ENCODE peak calls at places on chromosome 20, in six cellular contexts. Y is BJ, T is astrocyte, H is endodermal cell, D is ovary, G is heart left ventricle. L is an unnamed sample.

GRCh38 chr20:31684153-31685003 is 38.3 kb downstream of the BCL2L1 start:
- DNase-seq in Y (no peak), T (no peak), H (no peak), D (no peak), G (no peak), L (no peak)

GRCh38 chr20:31870703-31871601 is 518 bp downstream of the TTLL9 start:
- DNase-seq in Y (no peak), T (no peak), H (peak), D (peak), G (no peak), L (no peak)

GRCh38 chr20:61520761-61521460 is 268.9 kb downstream of the CDH4 start:
- DNase-seq in Y (peak), T (peak), H (no peak), D (no peak), G (no peak), L (peak)

GRCh38 chr20:49717693-49718092 is 4.0 kb upstream of the B4GALT5 start:
- DNase-seq in Y (no peak), T (no peak), H (no peak), D (no peak), G (no peak), L (no peak)

GRCh38 chr20:33803921-33804337 is 7.2 kb upstream of the CHMP4B start:
- DNase-seq in Y (peak), T (peak), H (no peak), D (no peak), G (no peak), L (peak)

GRCh38 chr20:1451092-1451491 is 15.6 kb downstream of the NSFL1C start:
- DNase-seq in Y (no peak), T (no peak), H (peak), D (no peak), G (no peak), L (no peak)

GRCh38 chr20:49318430-49319203 is 40.8 kb upstream of the ZNFX1 start:
- DNase-seq in Y (no peak), T (no peak), H (peak), D (no peak), G (no peak), L (no peak)

GRCh38 chr20:48787861-48788375 is 39.9 kb downstream of the PREX1 start:
- DNase-seq in Y (peak), T (peak), H (no peak), D (no peak), G (no peak), L (no peak)

GRCh38 chr20:25344634-25345033 is 46.0 kb downstream of the ABHD12 start:
- DNase-seq in Y (no peak), T (no peak), H (no peak), D (no peak), G (no peak), L (no peak)

GRCh38 chr20:53869466-53870258 is 200.7 kb downstream of the BCAS1 start:
- DNase-seq in Y (no peak), T (peak), H (peak), D (peak), G (no peak), L (peak)

GRCh38 chr20:62060631-62061541 is 4.8 kb downstream of the TAF4 start:
- DNase-seq in Y (no peak), T (no peak), H (no peak), D (no peak), G (no peak), L (no peak)

GRCh38 chr20:56506103-56506502 is 18.4 kb upstream of the FAM209A start:
- DNase-seq in Y (no peak), T (no peak), H (no peak), D (no peak), G (no peak), L (no peak)

GRCh38 chr20:33444797-33445560 is 1.4 kb upstream of the SNTA1 start:
- DNase-seq in Y (no peak), T (no peak), H (peak), D (no peak), G (no peak), L (no peak)

GRCh38 chr20:33401042-33401921 is at the start of gene CDK5RAP1:
- DNase-seq in Y (peak), T (peak), H (peak), D (peak), G (peak), L (peak)

GRCh38 chr20:21206571-21206970 is 80.7 kb downstream of the KIZ start:
- DNase-seq in Y (no peak), T (no peak), H (no peak), D (no peak), G (no peak), L (no peak)

GRCh38 chr20:33018169-33018931 is 10.8 kb downstream of the BPIFB2 start:
- DNase-seq in Y (no peak), T (no peak), H (no peak), D (no peak), G (no peak), L (no peak)

GRCh38 chr20:20463933-20464374 is 96.0 kb downstream of the INSM1 start:
- DNase-seq in Y (no peak), T (peak), H (peak), D (no peak), G (no peak), L (no peak)

GRCh38 chr20:25484911-25485511 is 77.5 kb downstream of the GINS1 start:
- DNase-seq in Y (no peak), T (peak), H (no peak), D (no peak), G (peak), L (no peak)

GRCh38 chr20:32761831-32762753 is at the start of gene DNMT3B:
- DNase-seq in Y (no peak), T (peak), H (peak), D (peak), G (peak), L (no peak)

GRCh38 chr20:7843613-7844012 is 96.6 kb downstream of the HAO1 start:
- DNase-seq in Y (no peak), T (peak), H (no peak), D (no peak), G (no peak), L (peak)

GRCh38 chr20:49893242-49894072 is 21.9 kb downstream of the SPATA2 start:
- DNase-seq in Y (no peak), T (no peak), H (no peak), D (no peak), G (peak), L (no peak)

GRCh38 chr20:1334761-1335160 is 5.8 kb upstream of the SDCBP2 start:
- DNase-seq in Y (no peak), T (no peak), H (peak), D (peak), G (no peak), L (no peak)

GRCh38 chr20:10492065-10492464 is 57.0 kb downstream of the SLX4IP start:
- DNase-seq in Y (no peak), T (peak), H (no peak), D (no peak), G (no peak), L (no peak)

GRCh38 chr20:50933589-50933988 is 2.4 kb upstream of the ADNP start:
- DNase-seq in Y (no peak), T (no peak), H (no peak), D (no peak), G (no peak), L (no peak)

GRCh38 chr20:10219993-10220750 is 1.5 kb downstream of the SNAP25 start:
- DNase-seq in Y (no peak), T (no peak), H (no peak), D (no peak), G (no peak), L (no peak)

GRCh38 chr20:31596831-31597482 is 8.1 kb upstream of the ID1 start:
- DNase-seq in Y (no peak), T (no peak), H (peak), D (no peak), G (no peak), L (no peak)

GRCh38 chr20:52049001-52049731 is 142.4 kb downstream of the ZFP64 start:
- DNase-seq in Y (no peak), T (peak), H (peak), D (no peak), G (no peak), L (no peak)

GRCh38 chr20:48818481-48818987 is 9.3 kb downstream of the PREX1 start:
- DNase-seq in Y (no peak), T (no peak), H (no peak), D (no peak), G (no peak), L (no peak)

GRCh38 chr20:32528291-32528891 is 56.7 kb downstream of the NOL4L start:
- DNase-seq in Y (no peak), T (no peak), H (peak), D (no peak), G (no peak), L (no peak)

GRCh38 chr20:49477200-49477599 is 5.3 kb downstream of the KCNB1 start:
- DNase-seq in Y (no peak), T (no peak), H (peak), D (no peak), G (no peak), L (no peak)

GRCh38 chr20:24962182-24962492 is 13.1 kb downstream of the CST7 start:
- DNase-seq in Y (no peak), T (no peak), H (peak), D (no peak), G (no peak), L (no peak)

GRCh38 chr20:2558581-2559301 is 22.4 kb downstream of the TMC2 start:
- DNase-seq in Y (no peak), T (no peak), H (peak), D (no peak), G (no peak), L (no peak)

GRCh38 chr20:51700809-51701285 is 67.3 kb downstream of the ATP9A start:
- DNase-seq in Y (no peak), T (no peak), H (peak), D (no peak), G (no peak), L (no peak)

GRCh38 chr20:22842793-22843192 is 192.3 kb upstream of the SSTR4 start:
- DNase-seq in Y (no peak), T (no peak), H (peak), D (no peak), G (no peak), L (no peak)

GRCh38 chr20:15653396-15654207 is 919.6 kb downstream of the KIF16B start:
- DNase-seq in Y (no peak), T (no peak), H (no peak), D (no peak), G (no peak), L (no peak)

GRCh38 chr20:36775196-36775595 is 1.6 kb upstream of the DSN1 start:
- DNase-seq in Y (no peak), T (no peak), H (no peak), D (no peak), G (no peak), L (no peak)

GRCh38 chr20:61500791-61501321 is 248.8 kb downstream of the CDH4 start:
- DNase-seq in Y (no peak), T (peak), H (no peak), D (no peak), G (no peak), L (no peak)

GRCh38 chr20:61978491-61978890 is 87.2 kb downstream of the TAF4 start:
- DNase-seq in Y (no peak), T (no peak), H (no peak), D (no peak), G (no peak), L (no peak)

DNA sequence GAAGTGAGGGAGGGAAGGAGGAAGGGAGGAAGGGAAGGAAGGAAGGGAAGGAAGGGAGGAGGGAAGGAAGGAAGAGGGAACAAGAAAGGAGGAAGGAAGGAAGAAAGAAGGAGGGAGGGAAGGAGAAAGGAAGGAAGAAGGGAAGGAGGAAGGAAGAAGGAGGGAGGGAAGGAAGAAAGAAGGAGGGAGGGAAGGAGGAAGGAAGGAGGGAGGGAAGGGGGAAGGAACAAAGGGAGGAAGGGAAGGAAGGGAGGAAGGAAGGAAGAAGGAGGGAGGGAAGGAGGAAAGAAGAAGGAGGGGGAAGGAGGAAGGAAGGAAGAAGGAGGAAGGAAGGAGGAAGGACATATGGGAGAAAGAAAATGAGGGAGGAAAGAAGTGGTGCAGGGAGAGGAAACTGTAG is 184.7 kb upstream of the PMEPA1 start:
- DNase-seq in Y (no peak), T (no peak), H (no peak), D (no peak), G (no peak), L (no peak)
- TF ChIP-seq CTCF in Y (no peak), T (no peak), H (no peak), D (no peak), G (no peak), L (no peak)

DNA sequence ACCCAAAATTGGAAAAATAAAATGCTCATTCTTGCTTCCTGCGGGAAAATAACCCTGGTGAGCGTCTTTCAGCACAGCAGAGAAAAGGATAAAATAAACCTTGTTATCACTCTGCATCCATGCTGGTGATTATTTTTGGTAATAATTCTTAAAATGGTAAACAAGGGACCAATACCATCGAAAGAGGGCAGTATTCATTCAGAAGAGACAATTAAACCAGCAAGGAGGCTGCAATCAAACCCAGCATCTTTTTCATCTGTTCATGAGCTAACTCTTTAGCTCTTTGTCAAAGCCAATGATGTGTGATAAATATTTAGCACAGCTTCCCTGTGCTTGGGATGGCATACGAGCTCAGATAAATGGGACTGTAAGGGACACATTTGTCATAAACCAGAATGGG is 34.3 kb downstream of the CDH26 start:
- DNase-seq in Y (no peak), T (no peak), H (no peak), D (no peak), G (no peak), L (no peak)
- TF ChIP-seq CTCF in Y (peak), T (no peak), H (no peak), D (no peak), G (no peak), L (no peak)

GRCh38 chr20:38671186-38671585 is 53.1 kb upstream of the SLC32A1 start:
- DNase-seq in Y (no peak), T (no peak), H (peak), D (no peak), G (no peak), L (no peak)
- TF ChIP-seq CTCF in Y (no peak), T (no peak), H (no peak), D (no peak), G (no peak), L (no peak)

GRCh38 chr20:63538204-63539091 is 1.3 kb upstream of the PTK6 start:
- DNase-seq in Y (no peak), T (no peak), H (no peak), D (no peak), G (no peak), L (no peak)
- TF ChIP-seq CTCF in Y (no peak), T (no peak), H (peak), D (no peak), G (peak), L (peak)

GRCh38 chr20:35226126-35226774 is at the start of gene MMP24:
- DNase-seq in Y (no peak), T (no peak), H (peak), D (no peak), G (no peak), L (no peak)

GRCh38 chr20:35224536-35224935 is 2.0 kb upstream of the MMP24 start:
- DNase-seq in Y (no peak), T (no peak), H (no peak), D (no peak), G (no peak), L (no peak)

GRCh38 chr20:35226775-35227681 is 538 bp downstream of the MMP24 start:
- DNase-seq in Y (no peak), T (peak), H (peak), D (peak), G (no peak), L (no peak)

GRCh38 chr20:35223941-35224340 is 2.5 kb upstream of the MMP24 start:
- DNase-seq in Y (no peak), T (no peak), H (no peak), D (no peak), G (no peak), L (no peak)

GRCh38 chr20:35225319-35226125 is 968 bp upstream of the MMP24 start:
- DNase-seq in Y (no peak), T (no peak), H (peak), D (no peak), G (no peak), L (no peak)
- TF ChIP-seq CTCF in Y (no peak), T (no peak), H (no peak), D (no peak), G (no peak), L (no peak)

GRCh38 chr20:46771195-46771588 is 61.7 kb downstream of the SLC2A10 start:
- DNase-seq in Y (no peak), T (no peak), H (no peak), D (no peak), G (no peak), L (no peak)

GRCh38 chr20:46770330-46771194 is 61.1 kb downstream of the SLC2A10 start:
- DNase-seq in Y (no peak), T (peak), H (no peak), D (no peak), G (no peak), L (no peak)

GRCh38 chr20:46764068-46764467 is 54.6 kb downstream of the SLC2A10 start:
- DNase-seq in Y (no peak), T (no peak), H (no peak), D (no peak), G (no peak), L (no peak)

GRCh38 chr20:46765506-46765905 is 56.1 kb downstream of the SLC2A10 start:
- DNase-seq in Y (no peak), T (no peak), H (no peak), D (no peak), G (no peak), L (no peak)

GRCh38 chr20:46767127-46767761 is 57.8 kb downstream of the SLC2A10 start:
- DNase-seq in Y (no peak), T (no peak), H (peak), D (no peak), G (no peak), L (no peak)
- TF ChIP-seq CTCF in Y (peak), T (peak), H (peak), D (no peak), G (peak), L (peak)

GRCh38 chr20:18197382-18198070 is 59.9 kb downstream of the KAT14 start:
- DNase-seq in Y (no peak), T (no peak), H (no peak), D (no peak), G (no peak), L (no peak)
- TF ChIP-seq CTCF in Y (no peak), T (no peak), H (peak), D (no peak), G (no peak), L (no peak)

L was measured in retinal pigment epithelial cell.